ENCODE peak calls at places on chromosomes 4 and X, in five cellular contexts. C, T, N, V and G are unnamed samples.

GRCh38 chrX:64394874-64395567 is at the start of gene MTMR8:
- DNase-seq in C (peak; percentile 76), T (peak; percentile 60), N (no peak), V (peak; percentile 23), G (peak; percentile 82)

GRCh38 chrX:154458116-154458953 is at the start of gene PLXNA3:
- DNase-seq in C (peak; percentile 79), T (no peak), N (no peak), V (no peak), G (peak; percentile 47)

GRCh38 chr4:177473991-177474390 is 31.8 kb upstream of the AGA start:
- DNase-seq in C (no peak), T (no peak), N (no peak), V (no peak), G (no peak)

GRCh38 chrX:143002206-143002605 is 23.5 kb upstream of the SPANXN4 start:
- DNase-seq in C (no peak), T (no peak), N (no peak), V (no peak), G (no peak)

GRCh38 chrX:41406211-41406610 is 40.9 kb upstream of the NYX start:
- DNase-seq in C (no peak), T (no peak), N (no peak), V (no peak), G (no peak)

GRCh38 chrX:30659421-30659820 is 6.2 kb downstream of the GK start:
- DNase-seq in C (peak; percentile 58), T (no peak), N (no peak), V (no peak), G (no peak)

GRCh38 chrX:28177202-28177601 is 196.0 kb upstream of the DCAF8L1 start:
- DNase-seq in C (no peak), T (no peak), N (no peak), V (no peak), G (peak; percentile 58)

GRCh38 chr4:168981460-168981859 is 28.6 kb downstream of the CBR4 start:
- DNase-seq in C (no peak), T (no peak), N (no peak), V (no peak), G (no peak)

GRCh38 chr4:5972571-5972970 is 45.7 kb downstream of the C4orf50 start:
- DNase-seq in C (no peak), T (no peak), N (no peak), V (no peak), G (no peak)

GRCh38 chrX:119516157-119516702 is 48.0 kb downstream of the SLC25A5 start:
- DNase-seq in C (peak; percentile 76), T (no peak), N (peak; percentile 57), V (peak; percentile 39), G (peak; percentile 13)

GRCh38 chrX:22652596-22652995 is 347.2 kb upstream of the DDX53 start:
- DNase-seq in C (no peak), T (no peak), N (peak; percentile 8), V (no peak), G (peak; percentile 18)

GRCh38 chr4:93897559-93897958 is 69.0 kb downstream of the ATOH1 start:
- DNase-seq in C (peak; percentile 9), T (no peak), N (peak; percentile 3), V (no peak), G (no peak)

GRCh38 chr4:130393246-130394041 is 1297.5 kb downstream of the C4orf33 start:
- DNase-seq in C (no peak), T (no peak), N (peak; percentile 0), V (no peak), G (no peak)

GRCh38 chr4:78691333-78691732 is 84.8 kb upstream of the BMP2K start:
- DNase-seq in C (peak; percentile 45), T (no peak), N (no peak), V (no peak), G (no peak)

GRCh38 chrX:151870603-151871002 is 42.1 kb upstream of the MAGEA4 start:
- DNase-seq in C (no peak), T (no peak), N (peak; percentile 2), V (no peak), G (no peak)

GRCh38 chr4:173152104-173152503 is 16.5 kb upstream of the GALNT7 start:
- DNase-seq in C (no peak), T (no peak), N (no peak), V (no peak), G (peak; percentile 24)

GRCh38 chr4:147610666-147611065 is 6.5 kb upstream of the TMEM184C start:
- DNase-seq in C (no peak), T (no peak), N (no peak), V (no peak), G (no peak)

GRCh38 chr4:7771056-7771455 is 168.6 kb downstream of the AFAP1 start:
- DNase-seq in C (no peak), T (no peak), N (no peak), V (no peak), G (no peak)

GRCh38 chr4:2947926-2948325 is 15.3 kb downstream of the NOP14 start:
- DNase-seq in C (no peak), T (no peak), N (no peak), V (no peak), G (no peak)

DNA sequence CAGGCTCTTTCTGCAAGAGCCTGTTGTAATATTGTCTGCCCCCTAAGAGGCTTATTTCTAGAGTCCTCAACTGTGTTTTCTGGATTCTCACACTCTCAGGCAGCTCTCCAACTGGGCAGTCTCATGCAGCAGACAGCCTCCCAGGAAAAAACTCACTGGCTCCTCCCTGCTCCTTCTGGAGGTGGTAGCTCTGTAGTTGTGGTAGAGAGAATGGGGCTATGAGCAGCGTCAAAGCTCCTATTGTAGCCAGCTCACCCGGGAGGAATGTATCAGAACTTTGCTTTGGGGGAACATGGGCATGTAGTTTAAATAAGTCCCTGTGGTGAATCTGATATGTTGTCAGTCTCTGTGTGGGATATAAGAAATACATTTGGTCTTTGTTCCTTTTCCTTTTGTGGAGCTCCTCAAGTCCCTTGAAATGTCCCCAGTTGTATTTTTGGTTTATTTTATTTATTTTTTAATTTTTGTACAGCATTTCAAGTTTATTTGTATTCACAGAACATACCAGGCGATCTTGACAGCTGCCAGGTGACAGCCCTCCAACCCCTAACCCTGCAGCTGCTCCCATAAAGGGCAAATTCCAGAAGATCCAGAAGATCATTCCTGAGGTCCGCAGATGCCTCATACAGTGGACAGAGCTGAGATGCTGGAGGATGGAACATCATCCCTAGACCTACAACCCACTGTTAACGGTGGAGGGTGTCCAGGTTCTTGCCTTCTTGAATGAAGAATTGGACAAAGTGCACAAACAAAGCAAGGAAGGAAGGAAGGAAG is 45.7 kb downstream of the TRIM61 start:
- DNase-seq in C (no peak), T (no peak), N (no peak), V (no peak), G (no peak)
- TF ChIP-seq CREB1 in C (no peak), T (no peak), N (no peak), V (no peak), G (no peak)

GRCh38 chr4:40912455-40913055 is 162.8 kb downstream of the NSUN7 start:
- DNase-seq in C (no peak), T (no peak), N (no peak), V (no peak), G (no peak)
- TF ChIP-seq SP1 in C (no peak), T (no peak), N (no peak), V (no peak), G (no peak)

GRCh38 chr4:107733431-107733925 is 13.4 kb upstream of the PAPSS1 start:
- DNase-seq in C (no peak), T (no peak), N (no peak), V (no peak), G (no peak)
- TF ChIP-seq CREB1 in C (no peak), T (no peak), N (no peak), V (no peak), G (no peak)

GRCh38 chrX:97309717-97310116 is 426.0 kb downstream of the RPA4 start:
- DNase-seq in C (peak; percentile 5), T (no peak), N (no peak), V (no peak), G (no peak)

GRCh38 chrX:97310373-97310772 is 426.7 kb downstream of the RPA4 start:
- DNase-seq in C (no peak), T (peak; percentile 29), N (no peak), V (no peak), G (no peak)

GRCh38 chrX:97314348-97314747 is 430.6 kb downstream of the RPA4 start:
- DNase-seq in C (no peak), T (no peak), N (no peak), V (no peak), G (no peak)

GRCh38 chrX:97308161-97308560 is 424.5 kb downstream of the RPA4 start:
- DNase-seq in C (no peak), T (no peak), N (no peak), V (no peak), G (no peak)

DNA sequence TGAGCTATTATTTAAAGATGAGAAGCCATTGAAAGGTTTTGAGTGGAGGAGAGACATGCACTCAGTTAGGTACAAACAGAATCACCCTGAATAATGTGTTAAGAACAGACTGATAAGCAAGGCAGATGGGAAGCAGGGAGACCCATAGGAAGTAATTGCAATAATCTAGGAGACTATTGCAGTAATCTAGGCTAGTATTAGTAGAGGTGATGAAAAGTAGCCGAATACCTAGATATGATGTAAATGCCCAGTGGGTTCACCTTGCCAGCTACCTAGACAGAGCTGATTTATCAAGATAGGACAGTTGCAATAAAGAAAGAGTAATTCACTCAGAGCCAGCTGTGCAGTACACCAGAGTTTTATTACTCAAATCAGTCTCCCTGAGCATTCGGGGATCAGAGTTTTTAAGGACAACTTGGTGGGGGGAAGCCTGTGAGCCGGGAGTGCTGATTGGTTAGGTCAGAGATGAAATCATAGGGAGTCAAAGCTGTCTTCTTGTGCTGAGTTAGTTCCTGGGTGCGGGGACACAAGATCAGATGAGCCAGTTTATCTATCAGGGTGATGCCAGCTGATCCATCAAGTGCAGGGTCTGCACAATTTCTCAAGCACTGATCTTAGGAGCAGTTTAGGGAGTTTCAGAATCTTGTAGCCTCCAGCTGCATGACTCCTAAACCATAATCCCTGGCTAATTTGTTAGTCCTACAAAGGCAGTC is 427.5 kb downstream of the RPA4 start:
- DNase-seq in C (no peak), T (no peak), N (no peak), V (no peak), G (no peak)
- TF ChIP-seq SP1 in C (no peak), T (no peak), N (no peak), V (no peak), G (no peak)

GRCh38 chr4:76011700-76012387 is 4.5 kb upstream of the CXCL9 start:
- DNase-seq in C (no peak), T (no peak), N (no peak), V (peak; percentile 60), G (peak; percentile 37)
- TF ChIP-seq CREB1 in C (no peak), T (no peak), N (no peak), V (no peak), G (no peak)

GRCh38 chr4:66000500-66001117 is 330.3 kb upstream of the EPHA5 start:
- DNase-seq in C (no peak), T (no peak), N (no peak), V (no peak), G (no peak)

DNA sequence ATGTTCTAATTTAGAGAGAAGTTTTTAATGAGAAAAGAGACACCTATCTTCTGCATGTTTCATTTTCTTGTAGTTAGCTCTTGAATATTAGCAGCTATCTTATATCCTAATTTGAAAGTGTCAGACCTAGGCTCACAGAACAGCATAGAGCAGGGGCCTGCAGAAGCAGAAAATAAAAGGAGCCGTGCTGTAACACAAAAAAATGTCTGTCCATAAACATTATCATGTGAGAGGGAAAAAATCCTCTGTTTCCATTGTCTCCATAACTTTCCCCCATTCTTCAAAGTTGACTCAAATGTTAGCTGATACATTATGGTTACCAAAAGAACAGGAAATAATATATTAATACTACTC is 329.2 kb upstream of the EPHA5 start:
- DNase-seq in C (no peak), T (no peak), N (no peak), V (no peak), G (no peak)
- TF ChIP-seq SP1 in C (no peak), T (no peak), N (no peak), V (no peak), G (no peak)

GRCh38 chr4:105992641-105993305 is 97.5 kb downstream of the NPNT start:
- DNase-seq in C (no peak), T (no peak), N (no peak), V (no peak), G (no peak)
- TF ChIP-seq CREB1 in C (no peak), T (no peak), N (no peak), V (no peak), G (no peak)